ENCODE peak calls at places on chromosomes 11 and 22, in seven cellular contexts. K, R, L, P, X, D and H are unnamed samples.

GRCh38 chr11:121886956-121887355 is 229.1 kb downstream of the BLID start:
- DNase-seq in X (no peak), P (no peak), D (no peak), L (no peak), R (peak), K (no peak), H (no peak)

GRCh38 chr22:42026705-42027104 is 28.1 kb downstream of the WBP2NL start:
- DNase-seq in D (no peak), P (no peak), X (no peak), L (no peak), R (no peak), K (no peak), H (no peak)

GRCh38 chr11:63877658-63878241 is 38.8 kb downstream of the MARK2 start:
- DNase-seq in P (no peak), X (no peak), K (no peak), L (no peak), R (no peak), D (no peak), H (no peak)

GRCh38 chr22:37504964-37505363 is 14.3 kb downstream of the CARD10 start:
- DNase-seq in D (no peak), K (no peak), R (no peak), X (no peak), P (no peak), L (no peak), H (no peak)

GRCh38 chr11:104402812-104403521 is 239.0 kb upstream of the PDGFD start:
- DNase-seq in D (no peak), R (peak), P (no peak), L (peak), X (no peak), K (no peak), H (no peak)

GRCh38 chr11:45017329-45017728 is 66.6 kb upstream of the TP53I11 start:
- DNase-seq in L (peak), R (peak), P (no peak), D (no peak), K (no peak), X (no peak), H (no peak)

GRCh38 chr22:30777589-30777988 is 82.9 kb downstream of the OSBP2 start:
- DNase-seq in K (no peak), L (no peak), R (no peak), P (no peak), X (no peak), D (no peak), H (no peak)

GRCh38 chr11:67628710-67629385 is 889 bp downstream of the NUDT8 start:
- DNase-seq in R (no peak), P (no peak), D (no peak), X (no peak), L (no peak), K (no peak), H (no peak)

GRCh38 chr22:47276219-47276843 is 513.9 kb downstream of the TBC1D22A start:
- DNase-seq in P (no peak), K (no peak), D (no peak), R (no peak), L (no peak), X (no peak), H (no peak)

GRCh38 chr11:132821027-132821426 is 711.3 kb downstream of the OPCML start:
- DNase-seq in D (peak), R (no peak), K (no peak), L (peak), P (no peak), X (no peak), H (no peak)

GRCh38 chr11:58513747-58514367 is 6.0 kb upstream of the OR5B21 start:
- DNase-seq in D (no peak), L (peak), X (peak), K (no peak), R (peak), P (peak), H (peak)

GRCh38 chr22:41444360-41445170 is 2.0 kb downstream of the TOB2 start:
- DNase-seq in D (peak), X (peak), L (peak), P (peak), R (peak), K (peak), H (peak)

GRCh38 chr11:130865091-130865771 is 51.0 kb downstream of the SNX19 start:
- DNase-seq in L (no peak), D (no peak), P (no peak), X (no peak), R (no peak), K (no peak), H (no peak)

DNA sequence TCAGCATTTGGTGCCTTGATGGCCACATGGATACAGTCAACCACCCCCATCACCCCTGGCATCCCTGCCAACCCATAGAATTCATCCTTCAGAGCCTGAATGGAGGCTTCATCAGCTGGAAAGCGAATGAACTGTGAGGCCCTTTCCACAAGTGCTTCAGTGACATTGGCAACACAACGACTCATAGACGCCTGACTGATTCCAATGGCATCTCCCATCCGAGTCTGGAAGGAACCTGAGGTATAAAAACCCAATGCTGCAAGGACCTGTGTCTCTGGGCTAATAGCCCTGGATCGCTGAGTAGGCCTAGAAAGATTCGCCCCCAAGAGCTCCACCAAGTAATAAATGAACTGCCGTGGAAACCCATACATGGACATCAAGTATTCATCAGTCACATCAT is 1.3 kb downstream of the HARBI1 start:
- DNase-seq in K (no peak), R (no peak), P (no peak), X (no peak), L (no peak), D (no peak), H (no peak)
- H3K4me3 ChIP-seq in K (no peak), R (no peak), P (no peak), X (no peak), L (no peak), D (no peak), H (no peak)

GRCh38 chr11:125207866-125208425 is 43.4 kb downstream of the PKNOX2 start:
- DNase-seq in L (no peak), P (no peak), R (no peak), X (peak), K (no peak), D (no peak), H (no peak)
- TF ChIP-seq CTCF in L (no peak), P (no peak), R (no peak), X (no peak), K (no peak), D (no peak), H (no peak)

GRCh38 chr11:105611414-105611813 is 1.5 kb downstream of the GRIA4 start:
- DNase-seq in D (no peak), L (no peak), X (no peak), K (no peak), P (no peak), R (no peak), H (no peak)

GRCh38 chr11:105610796-105611361 is 1.0 kb downstream of the GRIA4 start:
- DNase-seq in X (no peak), K (no peak), D (no peak), L (no peak), P (no peak), R (peak), H (no peak)

GRCh38 chr11:105609832-105610781 is at the start of gene GRIA4:
- DNase-seq in D (no peak), K (no peak), R (peak), L (no peak), X (peak), P (no peak), H (no peak)

GRCh38 chr11:105611837-105612480 is 2.1 kb downstream of the GRIA4 start:
- DNase-seq in K (no peak), L (no peak), X (no peak), D (no peak), R (no peak), P (no peak), H (no peak)

DNA sequence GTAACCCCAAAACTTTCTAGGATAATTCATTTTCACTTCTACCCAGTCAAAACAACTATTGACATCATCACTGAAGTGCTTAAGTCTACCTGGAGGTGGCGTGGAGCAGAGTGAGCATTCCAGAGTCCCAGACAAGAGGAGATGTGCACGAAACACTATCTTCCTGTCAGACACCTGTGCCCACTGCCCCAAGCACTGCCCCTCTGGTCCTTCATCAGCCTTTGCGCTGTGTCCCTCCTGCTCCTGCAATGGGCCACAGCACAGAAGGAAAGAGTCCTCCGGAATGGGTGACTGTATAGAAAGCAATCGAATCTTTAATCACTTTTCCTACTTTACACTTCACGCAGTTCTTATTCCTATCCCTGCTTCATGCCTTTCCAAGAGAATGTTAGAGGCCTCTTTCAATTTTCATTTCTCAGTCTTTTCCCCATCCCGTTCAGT is 512 bp upstream of the GRIA4 start:
- DNase-seq in K (no peak), D (no peak), X (peak), P (no peak), R (peak), L (no peak), H (no peak)
- H3K4me3 ChIP-seq in K (no peak), D (no peak), X (no peak), P (peak), R (peak), L (peak), H (no peak)

GRCh38 chr11:10923886-10924285 is 66.0 kb upstream of the ZBED5 start:
- DNase-seq in X (no peak), P (no peak), L (no peak), R (no peak), D (no peak), K (no peak), H (no peak)

GRCh38 chr11:10922944-10923343 is 65.1 kb upstream of the ZBED5 start:
- DNase-seq in X (no peak), R (no peak), L (no peak), P (no peak), K (no peak), D (no peak), H (no peak)

GRCh38 chr11:10926801-10927200 is 68.9 kb upstream of the ZBED5 start:
- DNase-seq in K (no peak), X (no peak), P (no peak), R (no peak), D (no peak), L (no peak), H (no peak)

GRCh38 chr11:10927533-10927932 is 69.7 kb upstream of the ZBED5 start:
- DNase-seq in D (no peak), K (no peak), P (no peak), L (no peak), R (no peak), X (no peak), H (no peak)

GRCh38 chr11:10925149-10925926 is 67.5 kb upstream of the ZBED5 start:
- DNase-seq in R (peak), X (no peak), K (no peak), P (no peak), D (no peak), L (no peak), H (no peak)
- TF ChIP-seq CTCF in R (no peak), X (no peak), K (no peak), P (no peak), D (no peak), L (no peak), H (no peak)

GRCh38 chr11:35141538-35141937 is 2.6 kb downstream of the CD44 start:
- DNase-seq in X (no peak), K (peak), D (no peak), L (no peak), R (no peak), P (peak), H (no peak)
- H3K4me3 ChIP-seq in X (peak), K (peak), D (peak), L (no peak), R (no peak), P (peak), H (peak)

GRCh38 chr22:20920881-20921203 is 3.6 kb downstream of the CRKL start:
- DNase-seq in P (no peak), K (no peak), L (no peak), R (no peak), D (no peak), X (no peak), H (no peak)
- TF ChIP-seq CTCF in P (no peak), K (no peak), L (no peak), R (no peak), D (no peak), X (no peak), H (no peak)

GRCh38 chr11:83078269-83078668 is 6.6 kb upstream of the RAB30 start:
- DNase-seq in D (no peak), R (no peak), L (no peak), P (no peak), X (no peak), K (no peak), H (no peak)
- H3K4me3 ChIP-seq in D (no peak), R (no peak), L (no peak), P (no peak), X (no peak), K (no peak), H (no peak)

GRCh38 chr11:115383431-115383830 is 120.8 kb downstream of the CADM1 start:
- DNase-seq in K (no peak), L (no peak), R (no peak), P (no peak), X (no peak), D (no peak), H (no peak)

GRCh38 chr11:115385211-115385610 is 119.0 kb downstream of the CADM1 start:
- DNase-seq in P (no peak), R (no peak), X (no peak), L (no peak), K (no peak), D (no peak), H (no peak)

GRCh38 chr11:115384236-115384635 is 120.0 kb downstream of the CADM1 start:
- DNase-seq in R (no peak), P (no peak), L (no peak), K (no peak), D (no peak), X (no peak), H (no peak)

GRCh38 chr11:115377882-115378296 is 126.3 kb downstream of the CADM1 start:
- DNase-seq in X (no peak), D (no peak), L (no peak), K (no peak), R (no peak), P (no peak), H (peak)

GRCh38 chr11:115379528-115379927 is 124.7 kb downstream of the CADM1 start:
- DNase-seq in K (no peak), L (no peak), R (no peak), P (no peak), D (no peak), X (no peak), H (no peak)
- TF ChIP-seq CTCF in K (no peak), L (no peak), R (no peak), P (no peak), D (no peak), X (no peak), H (no peak)